ENCODE peak calls at places on chromosomes 12 and 14, in nine cellular contexts. One of them, this sample, is unnamed.

GRCh38 chr14:85934123-85934885 is 404.4 kb downstream of the FLRT2 start:
- DNase-seq in T-helper 2 cell: peak
- DNase-seq in endothelial cell: no peak
- DNase-seq in foreskin fibroblast: no peak
- DNase-seq in activated naive CD4-positive, alpha-beta T cell treated with anti-CD3 and anti-CD28 coated beads, Interleukin-2, amount 50 U/mL, for 16 hours: peak
- DNase-seq in HEK293T: no peak
- DNase-seq in Kasumi-1: peak
- DNase-seq in NCI-H1105: peak
- DNase-seq in AG08396: no peak
- DNase-seq in this sample: peak

GRCh38 chr14:103231376-103232019 is 102.5 kb upstream of the EIF5 start:
- DNase-seq in T-helper 2 cell: no peak
- DNase-seq in endothelial cell: no peak
- DNase-seq in foreskin fibroblast: no peak
- DNase-seq in activated naive CD4-positive, alpha-beta T cell treated with anti-CD3 and anti-CD28 coated beads, Interleukin-2, amount 50 U/mL, for 16 hours: no peak
- DNase-seq in HEK293T: no peak
- DNase-seq in Kasumi-1: no peak
- DNase-seq in NCI-H1105: no peak
- DNase-seq in AG08396: no peak
- DNase-seq in this sample: no peak

GRCh38 chr12:85076688-85077430 is 40.7 kb downstream of the LRRIQ1 start:
- DNase-seq in T-helper 2 cell: no peak
- DNase-seq in endothelial cell: no peak
- DNase-seq in foreskin fibroblast: peak
- DNase-seq in activated naive CD4-positive, alpha-beta T cell treated with anti-CD3 and anti-CD28 coated beads, Interleukin-2, amount 50 U/mL, for 16 hours: no peak
- DNase-seq in HEK293T: peak
- DNase-seq in Kasumi-1: peak
- DNase-seq in NCI-H1105: peak
- DNase-seq in AG08396: peak
- DNase-seq in this sample: peak

GRCh38 chr14:29627141-29627540 is 300.5 kb downstream of the PRKD1 start:
- DNase-seq in T-helper 2 cell: no peak
- DNase-seq in endothelial cell: no peak
- DNase-seq in foreskin fibroblast: peak
- DNase-seq in activated naive CD4-positive, alpha-beta T cell treated with anti-CD3 and anti-CD28 coated beads, Interleukin-2, amount 50 U/mL, for 16 hours: no peak
- DNase-seq in HEK293T: no peak
- DNase-seq in Kasumi-1: no peak
- DNase-seq in NCI-H1105: no peak
- DNase-seq in AG08396: no peak
- DNase-seq in this sample: no peak

GRCh38 chr12:47277972-47278448 is 198.3 kb upstream of the AMIGO2 start:
- DNase-seq in T-helper 2 cell: no peak
- DNase-seq in endothelial cell: no peak
- DNase-seq in foreskin fibroblast: peak
- DNase-seq in activated naive CD4-positive, alpha-beta T cell treated with anti-CD3 and anti-CD28 coated beads, Interleukin-2, amount 50 U/mL, for 16 hours: no peak
- DNase-seq in HEK293T: no peak
- DNase-seq in Kasumi-1: peak
- DNase-seq in NCI-H1105: no peak
- DNase-seq in AG08396: peak
- DNase-seq in this sample: no peak

GRCh38 chr14:59510001-59510400 is 25.7 kb downstream of the JKAMP start:
- DNase-seq in T-helper 2 cell: no peak
- DNase-seq in endothelial cell: no peak
- DNase-seq in foreskin fibroblast: no peak
- DNase-seq in activated naive CD4-positive, alpha-beta T cell treated with anti-CD3 and anti-CD28 coated beads, Interleukin-2, amount 50 U/mL, for 16 hours: no peak
- DNase-seq in HEK293T: no peak
- DNase-seq in Kasumi-1: no peak
- DNase-seq in NCI-H1105: no peak
- DNase-seq in AG08396: no peak
- DNase-seq in this sample: no peak

GRCh38 chr12:92538970-92539749 is 163.6 kb upstream of the PLEKHG7 start:
- DNase-seq in T-helper 2 cell: no peak
- DNase-seq in endothelial cell: no peak
- DNase-seq in foreskin fibroblast: peak
- DNase-seq in activated naive CD4-positive, alpha-beta T cell treated with anti-CD3 and anti-CD28 coated beads, Interleukin-2, amount 50 U/mL, for 16 hours: no peak
- DNase-seq in HEK293T: no peak
- DNase-seq in Kasumi-1: peak
- DNase-seq in NCI-H1105: no peak
- DNase-seq in AG08396: no peak
- DNase-seq in this sample: peak

GRCh38 chr12:17691369-17691768 is 398.6 kb downstream of the RERGL start:
- DNase-seq in T-helper 2 cell: no peak
- DNase-seq in endothelial cell: no peak
- DNase-seq in foreskin fibroblast: no peak
- DNase-seq in activated naive CD4-positive, alpha-beta T cell treated with anti-CD3 and anti-CD28 coated beads, Interleukin-2, amount 50 U/mL, for 16 hours: no peak
- DNase-seq in HEK293T: no peak
- DNase-seq in Kasumi-1: no peak
- DNase-seq in NCI-H1105: no peak
- DNase-seq in AG08396: no peak
- DNase-seq in this sample: no peak

GRCh38 chr12:124764451-124764850 is 99.2 kb downstream of the SCARB1 start:
- DNase-seq in T-helper 2 cell: no peak
- DNase-seq in endothelial cell: no peak
- DNase-seq in foreskin fibroblast: peak
- DNase-seq in activated naive CD4-positive, alpha-beta T cell treated with anti-CD3 and anti-CD28 coated beads, Interleukin-2, amount 50 U/mL, for 16 hours: peak
- DNase-seq in HEK293T: no peak
- DNase-seq in Kasumi-1: peak
- DNase-seq in NCI-H1105: no peak
- DNase-seq in AG08396: no peak
- DNase-seq in this sample: peak

GRCh38 chr12:124626841-124627502 is 59.6 kb upstream of the NCOR2 start:
- DNase-seq in T-helper 2 cell: no peak
- DNase-seq in endothelial cell: no peak
- DNase-seq in foreskin fibroblast: no peak
- DNase-seq in activated naive CD4-positive, alpha-beta T cell treated with anti-CD3 and anti-CD28 coated beads, Interleukin-2, amount 50 U/mL, for 16 hours: no peak
- DNase-seq in HEK293T: no peak
- DNase-seq in Kasumi-1: no peak
- DNase-seq in NCI-H1105: no peak
- DNase-seq in AG08396: peak
- DNase-seq in this sample: no peak

GRCh38 chr12:69534389-69534822 is 50.9 kb upstream of the CCT2 start:
- DNase-seq in T-helper 2 cell: no peak
- DNase-seq in endothelial cell: peak
- DNase-seq in foreskin fibroblast: peak
- DNase-seq in activated naive CD4-positive, alpha-beta T cell treated with anti-CD3 and anti-CD28 coated beads, Interleukin-2, amount 50 U/mL, for 16 hours: no peak
- DNase-seq in HEK293T: peak
- DNase-seq in Kasumi-1: no peak
- DNase-seq in NCI-H1105: peak
- DNase-seq in AG08396: peak
- DNase-seq in this sample: no peak

GRCh38 chr12:89414322-89414721 is 62.0 kb upstream of the DUSP6 start:
- DNase-seq in T-helper 2 cell: no peak
- DNase-seq in endothelial cell: no peak
- DNase-seq in foreskin fibroblast: no peak
- DNase-seq in activated naive CD4-positive, alpha-beta T cell treated with anti-CD3 and anti-CD28 coated beads, Interleukin-2, amount 50 U/mL, for 16 hours: no peak
- DNase-seq in HEK293T: no peak
- DNase-seq in Kasumi-1: no peak
- DNase-seq in NCI-H1105: no peak
- DNase-seq in AG08396: no peak
- DNase-seq in this sample: no peak

GRCh38 chr12:105670664-105671063 is 340.2 kb downstream of the C12orf75 start:
- DNase-seq in T-helper 2 cell: no peak
- DNase-seq in endothelial cell: no peak
- DNase-seq in foreskin fibroblast: no peak
- DNase-seq in activated naive CD4-positive, alpha-beta T cell treated with anti-CD3 and anti-CD28 coated beads, Interleukin-2, amount 50 U/mL, for 16 hours: no peak
- DNase-seq in HEK293T: no peak
- DNase-seq in Kasumi-1: no peak
- DNase-seq in NCI-H1105: no peak
- DNase-seq in AG08396: no peak
- DNase-seq in this sample: no peak

GRCh38 chr12:34376133-34376799 is 354.0 kb downstream of the ALG10 start:
- DNase-seq in T-helper 2 cell: no peak
- DNase-seq in endothelial cell: no peak
- DNase-seq in foreskin fibroblast: no peak
- DNase-seq in activated naive CD4-positive, alpha-beta T cell treated with anti-CD3 and anti-CD28 coated beads, Interleukin-2, amount 50 U/mL, for 16 hours: no peak
- DNase-seq in HEK293T: no peak
- DNase-seq in Kasumi-1: no peak
- DNase-seq in NCI-H1105: no peak
- DNase-seq in AG08396: no peak
- DNase-seq in this sample: no peak

GRCh38 chr14:104924421-104925213 is at the start of gene PLD4:
- DNase-seq in T-helper 2 cell: no peak
- DNase-seq in endothelial cell: no peak
- DNase-seq in foreskin fibroblast: no peak
- DNase-seq in activated naive CD4-positive, alpha-beta T cell treated with anti-CD3 and anti-CD28 coated beads, Interleukin-2, amount 50 U/mL, for 16 hours: no peak
- DNase-seq in HEK293T: no peak
- DNase-seq in Kasumi-1: peak
- DNase-seq in NCI-H1105: no peak
- DNase-seq in AG08396: no peak
- DNase-seq in this sample: peak

GRCh38 chr14:68376067-68376810 is 416.6 kb downstream of the ZFP36L1 start:
- DNase-seq in T-helper 2 cell: no peak
- DNase-seq in endothelial cell: no peak
- DNase-seq in foreskin fibroblast: no peak
- DNase-seq in activated naive CD4-positive, alpha-beta T cell treated with anti-CD3 and anti-CD28 coated beads, Interleukin-2, amount 50 U/mL, for 16 hours: no peak
- DNase-seq in HEK293T: no peak
- DNase-seq in Kasumi-1: no peak
- DNase-seq in NCI-H1105: no peak
- DNase-seq in AG08396: no peak
- DNase-seq in this sample: no peak

GRCh38 chr12:13799574-13799973 is 181.8 kb downstream of the GRIN2B start:
- DNase-seq in T-helper 2 cell: no peak
- DNase-seq in endothelial cell: no peak
- DNase-seq in foreskin fibroblast: no peak
- DNase-seq in activated naive CD4-positive, alpha-beta T cell treated with anti-CD3 and anti-CD28 coated beads, Interleukin-2, amount 50 U/mL, for 16 hours: no peak
- DNase-seq in HEK293T: no peak
- DNase-seq in Kasumi-1: no peak
- DNase-seq in NCI-H1105: no peak
- DNase-seq in AG08396: no peak
- DNase-seq in this sample: no peak

GRCh38 chr12:110689601-110690430 is 901 bp upstream of the HVCN1 start:
- DNase-seq in T-helper 2 cell: no peak
- DNase-seq in endothelial cell: peak
- DNase-seq in foreskin fibroblast: peak
- DNase-seq in activated naive CD4-positive, alpha-beta T cell treated with anti-CD3 and anti-CD28 coated beads, Interleukin-2, amount 50 U/mL, for 16 hours: peak
- DNase-seq in HEK293T: no peak
- DNase-seq in Kasumi-1: peak
- DNase-seq in NCI-H1105: no peak
- DNase-seq in AG08396: peak
- DNase-seq in this sample: peak

GRCh38 chr12:23686095-23686494 is 263.4 kb downstream of the SOX5 start:
- DNase-seq in T-helper 2 cell: no peak
- DNase-seq in endothelial cell: no peak
- DNase-seq in foreskin fibroblast: no peak
- DNase-seq in activated naive CD4-positive, alpha-beta T cell treated with anti-CD3 and anti-CD28 coated beads, Interleukin-2, amount 50 U/mL, for 16 hours: no peak
- DNase-seq in HEK293T: no peak
- DNase-seq in Kasumi-1: no peak
- DNase-seq in NCI-H1105: peak
- DNase-seq in AG08396: no peak
- DNase-seq in this sample: no peak

GRCh38 chr12:130706311-130706710 is 9.8 kb downstream of the RIMBP2 start:
- DNase-seq in T-helper 2 cell: no peak
- DNase-seq in endothelial cell: no peak
- DNase-seq in foreskin fibroblast: no peak
- DNase-seq in activated naive CD4-positive, alpha-beta T cell treated with anti-CD3 and anti-CD28 coated beads, Interleukin-2, amount 50 U/mL, for 16 hours: no peak
- DNase-seq in HEK293T: no peak
- DNase-seq in Kasumi-1: no peak
- DNase-seq in NCI-H1105: no peak
- DNase-seq in AG08396: no peak
- DNase-seq in this sample: no peak

GRCh38 chr12:47412837-47413236 is 293.0 kb downstream of the RPAP3 start:
- DNase-seq in T-helper 2 cell: no peak
- DNase-seq in endothelial cell: no peak
- DNase-seq in foreskin fibroblast: no peak
- DNase-seq in activated naive CD4-positive, alpha-beta T cell treated with anti-CD3 and anti-CD28 coated beads, Interleukin-2, amount 50 U/mL, for 16 hours: no peak
- DNase-seq in HEK293T: no peak
- DNase-seq in Kasumi-1: no peak
- DNase-seq in NCI-H1105: no peak
- DNase-seq in AG08396: no peak
- DNase-seq in this sample: no peak

GRCh38 chr14:82694820-82695219 is 1161.2 kb upstream of the SEL1L start:
- DNase-seq in T-helper 2 cell: no peak
- DNase-seq in endothelial cell: no peak
- DNase-seq in foreskin fibroblast: no peak
- DNase-seq in activated naive CD4-positive, alpha-beta T cell treated with anti-CD3 and anti-CD28 coated beads, Interleukin-2, amount 50 U/mL, for 16 hours: no peak
- DNase-seq in HEK293T: no peak
- DNase-seq in Kasumi-1: no peak
- DNase-seq in NCI-H1105: no peak
- DNase-seq in AG08396: no peak
- DNase-seq in this sample: no peak

GRCh38 chr12:49750027-49750977 is 8.9 kb downstream of the TMBIM6 start:
- DNase-seq in T-helper 2 cell: no peak
- DNase-seq in endothelial cell: no peak
- DNase-seq in foreskin fibroblast: peak
- DNase-seq in activated naive CD4-positive, alpha-beta T cell treated with anti-CD3 and anti-CD28 coated beads, Interleukin-2, amount 50 U/mL, for 16 hours: peak
- DNase-seq in HEK293T: no peak
- DNase-seq in Kasumi-1: peak
- DNase-seq in NCI-H1105: no peak
- DNase-seq in AG08396: no peak
- DNase-seq in this sample: no peak

GRCh38 chr12:2624543-2625266 is 170.1 kb upstream of the FKBP4 start:
- DNase-seq in T-helper 2 cell: no peak
- DNase-seq in endothelial cell: peak
- DNase-seq in foreskin fibroblast: peak
- DNase-seq in activated naive CD4-positive, alpha-beta T cell treated with anti-CD3 and anti-CD28 coated beads, Interleukin-2, amount 50 U/mL, for 16 hours: no peak
- DNase-seq in HEK293T: peak
- DNase-seq in Kasumi-1: peak
- DNase-seq in NCI-H1105: no peak
- DNase-seq in AG08396: peak
- DNase-seq in this sample: peak

GRCh38 chr12:128449146-128449894 is 182.3 kb downstream of the TMEM132C start:
- DNase-seq in T-helper 2 cell: no peak
- DNase-seq in endothelial cell: no peak
- DNase-seq in foreskin fibroblast: no peak
- DNase-seq in activated naive CD4-positive, alpha-beta T cell treated with anti-CD3 and anti-CD28 coated beads, Interleukin-2, amount 50 U/mL, for 16 hours: no peak
- DNase-seq in HEK293T: no peak
- DNase-seq in Kasumi-1: no peak
- DNase-seq in NCI-H1105: peak
- DNase-seq in AG08396: no peak
- DNase-seq in this sample: no peak

GRCh38 chr14:97107070-97107469 is 309.9 kb downstream of the VRK1 start:
- DNase-seq in T-helper 2 cell: no peak
- DNase-seq in endothelial cell: no peak
- DNase-seq in foreskin fibroblast: peak
- DNase-seq in activated naive CD4-positive, alpha-beta T cell treated with anti-CD3 and anti-CD28 coated beads, Interleukin-2, amount 50 U/mL, for 16 hours: no peak
- DNase-seq in HEK293T: no peak
- DNase-seq in Kasumi-1: no peak
- DNase-seq in NCI-H1105: no peak
- DNase-seq in AG08396: no peak
- DNase-seq in this sample: no peak

GRCh38 chr12:115337693-115338543 is 653.9 kb upstream of the TBX3 start:
- DNase-seq in T-helper 2 cell: no peak
- DNase-seq in endothelial cell: no peak
- DNase-seq in foreskin fibroblast: peak
- DNase-seq in activated naive CD4-positive, alpha-beta T cell treated with anti-CD3 and anti-CD28 coated beads, Interleukin-2, amount 50 U/mL, for 16 hours: no peak
- DNase-seq in HEK293T: no peak
- DNase-seq in Kasumi-1: no peak
- DNase-seq in NCI-H1105: no peak
- DNase-seq in AG08396: peak
- DNase-seq in this sample: no peak

GRCh38 chr12:99131761-99132199 is 486.7 kb downstream of the APAF1 start:
- DNase-seq in T-helper 2 cell: no peak
- DNase-seq in endothelial cell: peak
- DNase-seq in foreskin fibroblast: no peak
- DNase-seq in activated naive CD4-positive, alpha-beta T cell treated with anti-CD3 and anti-CD28 coated beads, Interleukin-2, amount 50 U/mL, for 16 hours: no peak
- DNase-seq in HEK293T: peak
- DNase-seq in Kasumi-1: no peak
- DNase-seq in NCI-H1105: no peak
- DNase-seq in AG08396: no peak
- DNase-seq in this sample: no peak

GRCh38 chr12:87828384-87828973 is 200.7 kb downstream of the C12orf50 start:
- DNase-seq in T-helper 2 cell: no peak
- DNase-seq in endothelial cell: no peak
- DNase-seq in foreskin fibroblast: no peak
- DNase-seq in activated naive CD4-positive, alpha-beta T cell treated with anti-CD3 and anti-CD28 coated beads, Interleukin-2, amount 50 U/mL, for 16 hours: no peak
- DNase-seq in HEK293T: no peak
- DNase-seq in Kasumi-1: no peak
- DNase-seq in NCI-H1105: no peak
- DNase-seq in AG08396: no peak
- DNase-seq in this sample: no peak

GRCh38 chr12:26346748-26347147 is 151.4 kb downstream of the SSPN start:
- DNase-seq in T-helper 2 cell: no peak
- DNase-seq in endothelial cell: no peak
- DNase-seq in foreskin fibroblast: no peak
- DNase-seq in activated naive CD4-positive, alpha-beta T cell treated with anti-CD3 and anti-CD28 coated beads, Interleukin-2, amount 50 U/mL, for 16 hours: no peak
- DNase-seq in HEK293T: no peak
- DNase-seq in Kasumi-1: no peak
- DNase-seq in NCI-H1105: no peak
- DNase-seq in AG08396: no peak
- DNase-seq in this sample: no peak

GRCh38 chr12:19819231-19819630 is 379.9 kb downstream of the AEBP2 start:
- DNase-seq in T-helper 2 cell: no peak
- DNase-seq in endothelial cell: no peak
- DNase-seq in foreskin fibroblast: no peak
- DNase-seq in activated naive CD4-positive, alpha-beta T cell treated with anti-CD3 and anti-CD28 coated beads, Interleukin-2, amount 50 U/mL, for 16 hours: no peak
- DNase-seq in HEK293T: no peak
- DNase-seq in Kasumi-1: no peak
- DNase-seq in NCI-H1105: no peak
- DNase-seq in AG08396: no peak
- DNase-seq in this sample: no peak

This sample was measured in GDM1.